ENCODE peak calls at places on chromosomes 2 and 18, in eight cellular contexts. U is CD4-positive, alpha-beta memory T cell; Q is progenitor cell of endocrine pancreas; A is MM.1S; D is NCI-H1694 treated with DMSO at 0.1 percent for 48 hours; O is Daoy; V is iris pigment epithelial cell; T is cardiac fibroblast. I is an unnamed sample.

GRCh38 chr2:232869138-232870001 is 694 bp upstream of the SNORC start:
- DNase-seq in U (no peak), Q (no peak), A (no peak), D (no peak), O (no peak), V (no peak), T (no peak), I (no peak)

GRCh38 chr2:60756097-60757087 is at the start of gene PAPOLG:
- DNase-seq in U (peak; percentile 96), Q (peak; percentile 93), A (peak; percentile 97), D (peak; percentile 92), O (peak; percentile 96), V (peak; percentile 93), T (peak; percentile 93), I (peak; percentile 82)

GRCh38 chr18:45739268-45739667 is 15.3 kb downstream of the SLC14A1 start:
- DNase-seq in U (no peak), Q (no peak), A (no peak), D (no peak), O (no peak), V (no peak), T (no peak), I (no peak)

GRCh38 chr2:158533009-158533408 is 76.3 kb downstream of the PKP4 start:
- DNase-seq in U (no peak), Q (no peak), A (no peak), D (no peak), O (no peak), V (no peak), T (no peak), I (no peak)

GRCh38 chr2:176297067-176297466 is 27.8 kb downstream of the MTX2 start:
- DNase-seq in U (no peak), Q (no peak), A (no peak), D (no peak), O (no peak), V (no peak), T (no peak), I (no peak)

GRCh38 chr2:20322527-20323300 is 27.9 kb downstream of the PUM2 start:
- DNase-seq in U (no peak), Q (no peak), A (no peak), D (no peak), O (no peak), V (no peak), T (no peak), I (no peak)

GRCh38 chr2:2742745-2743144 is 411.7 kb upstream of the MYT1L start:
- DNase-seq in U (no peak), Q (no peak), A (no peak), D (peak; percentile 78), O (peak; percentile 63), V (no peak), T (no peak), I (no peak)

GRCh38 chr18:73733806-73734314 is 413.8 kb downstream of the FBXO15 start:
- DNase-seq in U (no peak), Q (no peak), A (no peak), D (no peak), O (no peak), V (no peak), T (no peak), I (no peak)

GRCh38 chr2:186979439-186980116 is 130.6 kb upstream of the ZSWIM2 start:
- DNase-seq in U (no peak), Q (no peak), A (no peak), D (no peak), O (no peak), V (no peak), T (no peak), I (no peak)

GRCh38 chr2:43083710-43084698 is 142.4 kb downstream of the ZFP36L2 start:
- DNase-seq in U (no peak), Q (no peak), A (no peak), D (no peak), O (peak; percentile 69), V (no peak), T (peak; percentile 85), I (no peak)

GRCh38 chr18:4510160-4510559 is 55.1 kb upstream of the DLGAP1 start:
- DNase-seq in U (no peak), Q (no peak), A (no peak), D (no peak), O (no peak), V (no peak), T (no peak), I (no peak)

GRCh38 chr18:8329186-8329771 is 280.0 kb upstream of the RAB12 start:
- DNase-seq in U (no peak), Q (no peak), A (no peak), D (no peak), O (no peak), V (peak; percentile 88), T (peak; percentile 74), I (no peak)

GRCh38 chr2:77640924-77641323 is 118.7 kb upstream of the LRRTM4 start:
- DNase-seq in U (no peak), Q (no peak), A (no peak), D (no peak), O (no peak), V (no peak), T (no peak), I (no peak)

GRCh38 chr2:42089340-42089925 is 41.6 kb downstream of the PKDCC start:
- DNase-seq in U (peak; percentile 54), Q (no peak), A (peak; percentile 85), D (peak; percentile 54), O (peak; percentile 70), V (peak; percentile 54), T (peak; percentile 68), I (peak; percentile 78)

GRCh38 chr2:63741884-63742583 is 99.7 kb upstream of the UGP2 start:
- DNase-seq in U (no peak), Q (no peak), A (no peak), D (no peak), O (no peak), V (peak; percentile 86), T (no peak), I (peak; percentile 23)

GRCh38 chr2:200081221-200081620 is 125.8 kb downstream of the MAIP1 start:
- DNase-seq in U (no peak), Q (no peak), A (no peak), D (no peak), O (no peak), V (no peak), T (no peak), I (no peak)

GRCh38 chr18:58501033-58501432 is 127.9 kb downstream of the ALPK2 start:
- DNase-seq in U (no peak), Q (no peak), A (no peak), D (peak; percentile 25), O (no peak), V (no peak), T (peak; percentile 16), I (no peak)

GRCh38 chr18:2988041-2988794 is 24.7 kb downstream of the LPIN2 start:
- DNase-seq in U (no peak), Q (no peak), A (no peak), D (no peak), O (no peak), V (peak; percentile 91), T (peak; percentile 75), I (no peak)

GRCh38 chr18:24432618-24433017 is 6.1 kb downstream of the IMPACT start:
- DNase-seq in U (no peak), Q (no peak), A (no peak), D (no peak), O (no peak), V (no peak), T (no peak), I (no peak)

GRCh38 chr18:79511271-79511670 is 115.5 kb downstream of the NFATC1 start:
- DNase-seq in U (no peak), Q (no peak), A (no peak), D (no peak), O (no peak), V (no peak), T (no peak), I (no peak)

GRCh38 chr18:48754993-48755473 is 195.7 kb downstream of the SMAD7 start:
- DNase-seq in U (no peak), Q (no peak), A (no peak), D (no peak), O (no peak), V (no peak), T (no peak), I (no peak)

GRCh38 chr2:83742117-83742782 is 716.8 kb downstream of the SUCLG1 start:
- DNase-seq in U (no peak), Q (no peak), A (no peak), D (peak; percentile 62), O (no peak), V (no peak), T (peak; percentile 56), I (no peak)

GRCh38 chr2:109185338-109185737 is 56.3 kb downstream of the SH3RF3 start:
- DNase-seq in U (no peak), Q (no peak), A (no peak), D (no peak), O (peak; percentile 53), V (peak; percentile 84), T (peak; percentile 72), I (peak; percentile 10)

GRCh38 chr2:205079173-205079572 is 533.9 kb downstream of the PARD3B start:
- DNase-seq in U (no peak), Q (no peak), A (no peak), D (no peak), O (no peak), V (no peak), T (no peak), I (no peak)

GRCh38 chr2:217090024-217090473 is 230.2 kb upstream of the TNP1 start:
- DNase-seq in U (no peak), Q (no peak), A (peak; percentile 76), D (no peak), O (no peak), V (no peak), T (peak; percentile 40), I (peak; percentile 26)

GRCh38 chr2:95377724-95378123 is 24.8 kb upstream of the FAHD2A start:
- DNase-seq in U (no peak), Q (no peak), A (no peak), D (no peak), O (no peak), V (no peak), T (no peak), I (no peak)

GRCh38 chr18:77032121-77032758 is 100.3 kb downstream of the MBP start:
- DNase-seq in U (no peak), Q (no peak), A (no peak), D (no peak), O (no peak), V (peak; percentile 19), T (no peak), I (no peak)

GRCh38 chr2:74513605-74514367 is 464 bp upstream of the TLX2 start:
- DNase-seq in U (no peak), Q (no peak), A (no peak), D (no peak), O (peak; percentile 43), V (no peak), T (no peak), I (no peak)

GRCh38 chr18:21047116-21047515 is 64.5 kb downstream of the ROCK1 start:
- DNase-seq in U (no peak), Q (no peak), A (no peak), D (no peak), O (no peak), V (no peak), T (no peak), I (no peak)

I was measured in T47D.